ENCODE peak calls at places on chromosomes 16 and 17, in five cellular contexts. A, Y, Z, J and O are unnamed samples.
A peak's percentile ranks its signal among the peaks of the same experiment; 100 is the strongest.

GRCh38 chr17:5042152-5043022 is 7.2 kb upstream of the SLC52A1 start:
- DNase-seq in Y (no peak), A (no peak), Z (no peak), J (no peak), O (no peak)

GRCh38 chr16:53743149-53743566 is 39.2 kb downstream of the FTO start:
- DNase-seq in Y (no peak), J (no peak), Z (no peak), A (no peak), O (no peak)

GRCh38 chr16:57618306-57619132 is 9.9 kb upstream of the ADGRG1 start:
- DNase-seq in Y (no peak), Z (no peak), J (no peak), A (no peak), O (peak; percentile 28)

GRCh38 chr17:48878920-48879898 is 13.4 kb upstream of the ATP5MC1 start:
- DNase-seq in Y (no peak), Z (peak; percentile 56), A (no peak), J (peak; percentile 84), O (no peak)

GRCh38 chr16:26599786-26600107 is 467.0 kb upstream of the C16orf82 start:
- DNase-seq in A (no peak), Z (no peak), Y (no peak), J (no peak), O (no peak)

GRCh38 chr17:31155208-31155810 is 60.5 kb downstream of the NF1 start:
- DNase-seq in Z (no peak), J (no peak), A (no peak), Y (no peak), O (no peak)

GRCh38 chr17:55424893-55425540 is 3.4 kb upstream of the MMD start:
- DNase-seq in A (no peak), J (no peak), Y (no peak), Z (no peak), O (no peak)

GRCh38 chr17:65698381-65699061 is 137.1 kb upstream of the AXIN2 start:
- DNase-seq in Y (no peak), A (peak; percentile 29), J (no peak), Z (no peak), O (no peak)

GRCh38 chr16:12907670-12908233 is 6.4 kb downstream of the SHISA9 start:
- DNase-seq in A (no peak), Z (no peak), Y (no peak), J (peak; percentile 43), O (no peak)

GRCh38 chr17:40355123-40355803 is 9.3 kb downstream of the GJD3 start:
- DNase-seq in Y (peak; percentile 74), A (peak; percentile 74), Z (no peak), J (peak; percentile 94), O (peak; percentile 78)

GRCh38 chr16:1533443-1533951 is at the start of gene TMEM204:
- DNase-seq in Z (no peak), A (peak; percentile 71), J (peak; percentile 71), Y (no peak), O (peak; percentile 88)

GRCh38 chr17:77315551-77316190 is 174.9 kb downstream of the SEC14L1 start:
- DNase-seq in Z (no peak), Y (no peak), A (peak; percentile 18), J (no peak), O (no peak)

GRCh38 chr17:45639297-45639849 is 144.7 kb upstream of the CRHR1 start:
- DNase-seq in A (no peak), J (no peak), Y (no peak), Z (no peak), O (no peak)

GRCh38 chr16:68128577-68129305 is 43.6 kb downstream of the NFATC3 start:
- DNase-seq in J (no peak), A (no peak), Y (no peak), Z (no peak), O (no peak)

GRCh38 chr16:28213396-28213795 is 1.6 kb upstream of the XPO6 start:
- DNase-seq in Z (no peak), A (no peak), Y (no peak), J (no peak), O (no peak)

GRCh38 chr17:59423137-59423703 is 91.8 kb downstream of the YPEL2 start:
- DNase-seq in A (peak; percentile 56), Z (no peak), J (no peak), Y (no peak), O (peak; percentile 57)

GRCh38 chr17:78306913-78307312 is 53.0 kb downstream of the SOCS3 start:
- DNase-seq in A (no peak), Y (no peak), J (no peak), Z (no peak), O (no peak)

GRCh38 chr16:2159052-2159838 is 3.7 kb downstream of the TRAF7 start:
- DNase-seq in J (no peak), A (no peak), Y (no peak), Z (peak; percentile 47), O (peak; percentile 75)

GRCh38 chr17:72219136-72219823 is 98.5 kb downstream of the SOX9 start:
- DNase-seq in J (peak; percentile 43), Y (no peak), A (no peak), Z (no peak), O (no peak)

GRCh38 chr17:80432961-80433550 is 18.1 kb downstream of the ENDOV start:
- DNase-seq in A (no peak), Z (no peak), Y (no peak), J (no peak), O (no peak)